ENCODE peak calls at places on chromosomes 12 and 14, in seven cellular contexts. One of them, this sample, is unnamed.

GRCh38 chr12:14716848-14717444 is 20.5 kb upstream of the GUCY2C start:
- DNase-seq in HCT116: peak
- DNase-seq in AG10803: peak
- DNase-seq in A172: peak
- DNase-seq in LoVo: peak
- DNase-seq in aorta: no peak
- DNase-seq in foreskin fibroblast: peak
- DNase-seq in this sample: peak

GRCh38 chr12:111045941-111046340 is 125.6 kb upstream of the MYL2 start:
- DNase-seq in HCT116: no peak
- DNase-seq in AG10803: no peak
- DNase-seq in A172: no peak
- DNase-seq in LoVo: no peak
- DNase-seq in aorta: peak
- DNase-seq in foreskin fibroblast: no peak
- DNase-seq in this sample: no peak

GRCh38 chr12:109529618-109530300 is 43.5 kb downstream of the MMAB start:
- DNase-seq in HCT116: no peak
- DNase-seq in AG10803: no peak
- DNase-seq in A172: no peak
- DNase-seq in LoVo: no peak
- DNase-seq in aorta: peak
- DNase-seq in foreskin fibroblast: no peak
- DNase-seq in this sample: no peak

GRCh38 chr12:122869207-122869973 is 26.5 kb downstream of the VPS37B start:
- DNase-seq in HCT116: no peak
- DNase-seq in AG10803: no peak
- DNase-seq in A172: no peak
- DNase-seq in LoVo: no peak
- DNase-seq in aorta: no peak
- DNase-seq in foreskin fibroblast: no peak
- DNase-seq in this sample: no peak

GRCh38 chr14:104394606-104394910 is 185.0 kb upstream of the C14orf180 start:
- DNase-seq in HCT116: no peak
- DNase-seq in AG10803: no peak
- DNase-seq in A172: no peak
- DNase-seq in LoVo: no peak
- DNase-seq in aorta: no peak
- DNase-seq in foreskin fibroblast: no peak
- DNase-seq in this sample: no peak

GRCh38 chr14:93893550-93894329 is 33.4 kb upstream of the FAM181A start:
- DNase-seq in HCT116: no peak
- DNase-seq in AG10803: peak
- DNase-seq in A172: no peak
- DNase-seq in LoVo: no peak
- DNase-seq in aorta: no peak
- DNase-seq in foreskin fibroblast: no peak
- DNase-seq in this sample: peak

GRCh38 chr12:79690156-79690605 is 583 bp downstream of the PAWR start:
- DNase-seq in HCT116: no peak
- DNase-seq in AG10803: peak
- DNase-seq in A172: peak
- DNase-seq in LoVo: no peak
- DNase-seq in aorta: peak
- DNase-seq in foreskin fibroblast: peak
- DNase-seq in this sample: no peak

GRCh38 chr12:58765653-58766554 is 154.4 kb downstream of the LRIG3 start:
- DNase-seq in HCT116: no peak
- DNase-seq in AG10803: peak
- DNase-seq in A172: no peak
- DNase-seq in LoVo: no peak
- DNase-seq in aorta: no peak
- DNase-seq in foreskin fibroblast: no peak
- DNase-seq in this sample: no peak

GRCh38 chr14:76961631-76962302 is 66.7 kb downstream of the IRF2BPL start:
- DNase-seq in HCT116: peak
- DNase-seq in AG10803: peak
- DNase-seq in A172: peak
- DNase-seq in LoVo: peak
- DNase-seq in aorta: peak
- DNase-seq in foreskin fibroblast: peak
- DNase-seq in this sample: peak

GRCh38 chr14:61573748-61574513 is 121.4 kb upstream of the HIF1A start:
- DNase-seq in HCT116: no peak
- DNase-seq in AG10803: peak
- DNase-seq in A172: no peak
- DNase-seq in LoVo: no peak
- DNase-seq in aorta: no peak
- DNase-seq in foreskin fibroblast: peak
- DNase-seq in this sample: no peak

This sample was measured in iPS DF 19.7.